ENCODE peak calls at places on chromosomes 11 and 22, in six cellular contexts. One of them, this sample, is unnamed.

GRCh38 chr11:38163526-38163925 is 1565.5 kb upstream of the RAG2 start:
- DNase-seq in H54: no peak
- DNase-seq in A549: no peak
- DNase-seq in transverse colon: no peak
- DNase-seq in Peyer's patch: no peak
- DNase-seq in endothelial cell of umbilical vein: no peak
- DNase-seq in this sample: no peak

GRCh38 chr11:22558638-22559037 is 67.0 kb downstream of the FANCF start:
- DNase-seq in endothelial cell of umbilical vein: no peak
- DNase-seq in A549: no peak
- DNase-seq in H54: no peak
- DNase-seq in transverse colon: no peak
- DNase-seq in Peyer's patch: no peak
- DNase-seq in this sample: no peak

GRCh38 chr11:76669901-76670474 is 559 bp downstream of the LRRC32 start:
- DNase-seq in transverse colon: no peak
- DNase-seq in Peyer's patch: no peak
- DNase-seq in endothelial cell of umbilical vein: peak
- DNase-seq in H54: no peak
- DNase-seq in A549: no peak
- DNase-seq in this sample: no peak

GRCh38 chr22:36612458-36612857 is 83.5 kb upstream of the EIF3D start:
- DNase-seq in endothelial cell of umbilical vein: no peak
- DNase-seq in H54: no peak
- DNase-seq in Peyer's patch: peak
- DNase-seq in A549: no peak
- DNase-seq in transverse colon: no peak
- DNase-seq in this sample: no peak

GRCh38 chr22:42868751-42869251 is 11.7 kb upstream of the ARFGAP3 start:
- DNase-seq in A549: no peak
- DNase-seq in transverse colon: peak
- DNase-seq in H54: no peak
- DNase-seq in endothelial cell of umbilical vein: no peak
- DNase-seq in Peyer's patch: no peak
- DNase-seq in this sample: no peak

GRCh38 chr22:30776476-30776875 is 81.8 kb downstream of the OSBP2 start:
- DNase-seq in H54: no peak
- DNase-seq in Peyer's patch: no peak
- DNase-seq in transverse colon: no peak
- DNase-seq in A549: no peak
- DNase-seq in endothelial cell of umbilical vein: no peak
- DNase-seq in this sample: no peak

GRCh38 chr11:111654611-111655010 is 52.4 kb downstream of the SIK2 start:
- DNase-seq in H54: no peak
- DNase-seq in transverse colon: no peak
- DNase-seq in endothelial cell of umbilical vein: no peak
- DNase-seq in A549: no peak
- DNase-seq in Peyer's patch: no peak
- DNase-seq in this sample: no peak

GRCh38 chr11:46290021-46290420 is 12.6 kb downstream of the CREB3L1 start:
- DNase-seq in A549: no peak
- DNase-seq in endothelial cell of umbilical vein: no peak
- DNase-seq in transverse colon: no peak
- DNase-seq in H54: no peak
- DNase-seq in Peyer's patch: no peak
- DNase-seq in this sample: no peak

GRCh38 chr22:38872831-38873248 is 824 bp upstream of the CBX6 start:
- DNase-seq in transverse colon: peak
- DNase-seq in endothelial cell of umbilical vein: peak
- DNase-seq in A549: peak
- DNase-seq in H54: peak
- DNase-seq in Peyer's patch: peak
- DNase-seq in this sample: peak

DNA sequence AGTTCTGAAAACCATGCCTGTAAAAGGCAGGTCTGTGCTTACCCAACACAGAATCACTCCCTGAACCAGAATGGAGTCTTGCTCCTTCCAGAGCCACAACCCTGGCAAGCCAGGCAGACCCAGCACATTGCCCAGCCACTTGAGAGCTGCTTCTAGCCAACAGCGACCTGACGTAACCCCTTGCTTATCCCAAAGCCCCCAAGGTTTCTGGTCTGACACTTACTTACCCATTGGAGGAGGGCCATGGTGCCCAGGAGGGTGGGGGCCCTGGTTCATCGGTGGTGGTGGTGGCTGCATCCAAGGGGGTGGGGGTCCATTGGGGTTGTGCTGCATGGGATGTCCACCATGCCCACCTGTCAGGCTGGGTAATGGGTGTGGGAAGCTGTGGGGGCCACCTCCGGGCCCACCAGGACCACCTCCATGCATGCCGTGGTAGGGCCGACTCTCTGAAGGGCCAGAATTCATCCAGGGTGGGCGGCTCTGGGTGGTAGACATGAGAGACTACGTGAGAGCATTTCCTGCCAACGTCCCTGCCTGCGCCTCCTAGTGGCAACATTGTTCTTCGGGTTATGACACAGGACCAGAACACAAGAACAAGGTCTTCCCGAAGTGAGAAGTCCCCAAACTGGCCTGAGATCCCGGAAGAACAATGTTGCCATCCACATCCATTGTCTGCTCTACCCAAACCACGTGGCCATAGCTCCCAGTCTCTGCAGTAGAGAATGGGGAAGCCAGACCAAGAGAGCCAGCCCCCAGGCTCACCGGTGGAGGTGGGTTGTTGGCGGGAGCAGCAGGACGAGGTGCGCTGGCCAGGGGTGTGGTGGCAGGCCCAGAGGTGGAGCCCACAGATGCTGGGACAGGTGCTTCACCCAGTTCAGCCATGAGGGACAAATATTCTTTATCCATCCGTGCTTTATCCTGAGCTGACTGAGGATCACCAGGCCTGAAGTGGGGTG is 7.8 kb upstream of the PYGM start:
- DNase-seq in transverse colon: peak
- DNase-seq in A549: no peak
- DNase-seq in H54: no peak
- DNase-seq in Peyer's patch: peak
- DNase-seq in endothelial cell of umbilical vein: peak
- DNase-seq in this sample: peak
- TF ChIP-seq POLR2A in transverse colon: no peak
- TF ChIP-seq POLR2A in A549: no peak
- TF ChIP-seq POLR2A in H54: no peak
- TF ChIP-seq POLR2A in Peyer's patch: no peak
- TF ChIP-seq POLR2A in endothelial cell of umbilical vein: no peak
- TF ChIP-seq POLR2A in this sample: no peak

GRCh38 chr11:71507102-71507501 is 20.0 kb upstream of the KRTAP5-7 start:
- DNase-seq in endothelial cell of umbilical vein: no peak
- DNase-seq in Peyer's patch: peak
- DNase-seq in H54: no peak
- DNase-seq in A549: no peak
- DNase-seq in transverse colon: no peak
- DNase-seq in this sample: no peak

GRCh38 chr11:71504526-71504925 is 22.5 kb upstream of the KRTAP5-7 start:
- DNase-seq in Peyer's patch: peak
- DNase-seq in H54: no peak
- DNase-seq in transverse colon: no peak
- DNase-seq in A549: no peak
- DNase-seq in endothelial cell of umbilical vein: peak
- DNase-seq in this sample: no peak

GRCh38 chr11:71502871-71503435 is 24.1 kb upstream of the KRTAP5-7 start:
- DNase-seq in Peyer's patch: no peak
- DNase-seq in endothelial cell of umbilical vein: no peak
- DNase-seq in A549: no peak
- DNase-seq in transverse colon: no peak
- DNase-seq in H54: no peak
- DNase-seq in this sample: no peak

GRCh38 chr11:71505781-71506180 is 21.3 kb upstream of the KRTAP5-7 start:
- DNase-seq in A549: no peak
- DNase-seq in transverse colon: no peak
- DNase-seq in Peyer's patch: peak
- DNase-seq in endothelial cell of umbilical vein: no peak
- DNase-seq in H54: no peak
- DNase-seq in this sample: no peak

DNA sequence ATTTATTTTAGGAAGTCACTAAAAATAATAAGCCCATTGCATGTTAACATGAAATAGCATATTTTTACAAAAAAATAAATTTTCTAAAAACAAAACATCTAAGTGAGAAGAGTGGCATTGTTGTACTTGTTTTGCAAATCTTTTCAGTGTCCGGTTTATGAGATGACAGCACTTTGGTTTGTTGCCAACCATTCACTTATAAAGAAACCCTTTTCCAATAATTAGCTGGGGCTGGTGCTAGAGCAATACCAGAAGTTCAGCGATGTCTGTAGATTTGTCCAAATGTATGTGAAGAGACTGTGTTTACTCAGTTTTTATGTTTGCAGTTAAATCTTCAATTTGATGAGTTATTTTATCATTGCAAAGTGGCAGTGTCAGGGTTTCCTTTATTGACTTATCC is 22.1 kb upstream of the KRTAP5-7 start:
- DNase-seq in H54: no peak
- DNase-seq in endothelial cell of umbilical vein: peak
- DNase-seq in Peyer's patch: no peak
- DNase-seq in transverse colon: no peak
- DNase-seq in A549: no peak
- DNase-seq in this sample: no peak
- TF ChIP-seq POLR2A in H54: no peak
- TF ChIP-seq POLR2A in endothelial cell of umbilical vein: no peak
- TF ChIP-seq POLR2A in Peyer's patch: no peak
- TF ChIP-seq POLR2A in transverse colon: no peak
- TF ChIP-seq POLR2A in A549: no peak
- TF ChIP-seq POLR2A in this sample: no peak

GRCh38 chr11:65858354-65859133 is 564 bp upstream of the CFL1 start:
- DNase-seq in H54: no peak
- DNase-seq in A549: no peak
- DNase-seq in endothelial cell of umbilical vein: no peak
- DNase-seq in Peyer's patch: no peak
- DNase-seq in transverse colon: no peak
- DNase-seq in this sample: no peak
- TF ChIP-seq POLR2A in H54: no peak
- TF ChIP-seq POLR2A in A549: no peak
- TF ChIP-seq POLR2A in endothelial cell of umbilical vein: peak
- TF ChIP-seq POLR2A in Peyer's patch: no peak
- TF ChIP-seq POLR2A in transverse colon: peak
- TF ChIP-seq POLR2A in this sample: peak

GRCh38 chr11:405323-405975 is 9.3 kb downstream of the SIGIRR start:
- DNase-seq in Peyer's patch: peak
- DNase-seq in endothelial cell of umbilical vein: no peak
- DNase-seq in H54: no peak
- DNase-seq in A549: no peak
- DNase-seq in transverse colon: no peak
- DNase-seq in this sample: no peak

GRCh38 chr11:405976-406795 is 8.6 kb downstream of the SIGIRR start:
- DNase-seq in A549: no peak
- DNase-seq in endothelial cell of umbilical vein: no peak
- DNase-seq in Peyer's patch: peak
- DNase-seq in H54: no peak
- DNase-seq in transverse colon: no peak
- DNase-seq in this sample: no peak

GRCh38 chr11:408154-409007 is 6.4 kb downstream of the SIGIRR start:
- DNase-seq in endothelial cell of umbilical vein: no peak
- DNase-seq in transverse colon: no peak
- DNase-seq in Peyer's patch: peak
- DNase-seq in A549: no peak
- DNase-seq in H54: no peak
- DNase-seq in this sample: no peak

GRCh38 chr11:407651-408080 is 7.1 kb downstream of the SIGIRR start:
- DNase-seq in H54: no peak
- DNase-seq in endothelial cell of umbilical vein: no peak
- DNase-seq in A549: no peak
- DNase-seq in Peyer's patch: no peak
- DNase-seq in transverse colon: no peak
- DNase-seq in this sample: no peak

DNA sequence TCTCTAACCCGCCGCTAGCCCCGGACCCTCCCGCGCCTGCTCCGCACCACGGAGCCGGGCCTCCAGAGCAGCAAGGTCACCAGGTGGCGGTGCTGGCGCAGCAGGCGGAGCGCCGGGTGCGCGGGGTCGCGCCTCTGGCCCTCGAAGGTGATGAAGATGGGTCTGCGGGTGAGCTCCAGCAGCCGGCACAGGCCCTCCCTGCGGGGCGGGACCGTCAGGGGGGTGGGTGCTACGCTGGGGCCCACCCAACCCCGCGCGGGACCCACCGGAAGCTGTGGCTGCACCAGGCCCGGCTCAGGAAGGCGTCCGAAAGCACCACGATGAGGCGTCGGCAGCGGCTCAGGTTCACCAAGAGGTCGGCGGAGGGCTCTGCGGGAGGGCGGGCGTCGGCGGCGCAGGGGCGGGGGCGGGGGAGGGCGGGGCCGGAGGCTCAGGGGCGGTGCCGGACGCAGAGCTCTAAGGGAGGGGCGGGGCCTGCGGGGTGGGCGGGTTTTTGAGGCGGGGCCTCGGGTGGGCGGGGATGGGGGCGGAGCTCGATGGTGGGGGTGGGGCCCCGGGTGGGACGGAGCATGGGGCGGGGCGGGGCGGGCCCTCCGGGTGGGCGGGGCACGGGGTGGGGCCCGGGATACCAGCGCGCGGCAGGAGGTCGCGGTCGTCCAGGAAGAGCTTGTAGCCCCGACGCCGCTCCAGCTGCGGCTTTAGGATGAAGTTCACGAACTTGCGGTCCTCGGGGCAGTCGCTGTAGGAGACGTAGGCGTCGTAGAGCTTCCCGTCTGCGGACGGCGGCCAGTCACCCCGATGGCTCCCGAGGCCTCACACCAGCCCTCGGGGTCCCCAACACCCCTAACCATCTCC is 7.8 kb downstream of the SIGIRR start:
- DNase-seq in H54: no peak
- DNase-seq in Peyer's patch: peak
- DNase-seq in A549: peak
- DNase-seq in endothelial cell of umbilical vein: peak
- DNase-seq in transverse colon: peak
- DNase-seq in this sample: peak
- TF ChIP-seq POLR2A in H54: no peak
- TF ChIP-seq POLR2A in Peyer's patch: no peak
- TF ChIP-seq POLR2A in A549: peak
- TF ChIP-seq POLR2A in endothelial cell of umbilical vein: peak
- TF ChIP-seq POLR2A in transverse colon: peak
- TF ChIP-seq POLR2A in this sample: no peak